ENCODE peak calls at places on chromosomes 16 and 17, in six cellular contexts. W, A, X, O, H and L are unnamed samples. For H3K36me3 and H3K27me3, the result is how much of the 10 kb centered on the place peaks cover.

GRCh38 chr17:64503341-64503740 is 2.7 kb downstream of the DDX5 start:
- DNase-seq in W (no peak), A (no peak), X (no peak), O (no peak), H (no peak), L (no peak)

GRCh38 chr17:15493031-15493750 is 25.8 kb upstream of the CDRT4 start:
- DNase-seq in W (no peak), A (no peak), X (no peak), O (no peak), H (no peak), L (no peak)

GRCh38 chr17:78358538-78359215 is 1.2 kb downstream of the SOCS3 start:
- DNase-seq in W (peak), A (no peak), X (peak), O (peak), H (peak), L (peak)

GRCh38 chr17:61947367-61948078 is 19.7 kb upstream of the INTS2 start:
- DNase-seq in W (no peak), A (no peak), X (no peak), O (no peak), H (no peak), L (no peak)

GRCh38 chr17:50482516-50482915 is 3.9 kb downstream of the RSAD1 start:
- DNase-seq in W (peak), A (peak), X (peak), O (peak), H (peak), L (peak)

GRCh38 chr17:17691468-17692263 is 10.4 kb downstream of the RAI1 start:
- DNase-seq in W (no peak), A (no peak), X (no peak), O (no peak), H (no peak), L (peak)

GRCh38 chr16:50102046-50102756 is 36.4 kb downstream of the HEATR3 start:
- DNase-seq in W (peak), A (no peak), X (peak), O (peak), H (peak), L (no peak)

GRCh38 chr17:30235386-30236296 is at the start of gene SLC6A4:
- DNase-seq in W (peak), A (no peak), X (no peak), O (peak), H (peak), L (peak)

GRCh38 chr17:79814966-79815835 is 18.3 kb upstream of the CBX8 start:
- DNase-seq in W (no peak), A (no peak), X (no peak), O (peak), H (peak), L (peak)

GRCh38 chr17:32786169-32786568 is 90.8 kb downstream of the MYO1D start:
- DNase-seq in W (no peak), A (no peak), X (no peak), O (no peak), H (no peak), L (no peak)

GRCh38 chr17:55295411-55296170 is 30.8 kb downstream of the HLF start:
- DNase-seq in W (peak), A (no peak), X (peak), O (peak), H (peak), L (peak)

GRCh38 chr16:66961065-66961744 is at the start of gene CES3:
- DNase-seq in W (peak), A (peak), X (peak), O (peak), H (peak), L (peak)

GRCh38 chr16:11461595-11461990 is 116.3 kb downstream of the RMI2 start:
- DNase-seq in W (no peak), A (no peak), X (no peak), O (no peak), H (no peak), L (peak)

GRCh38 chr17:49748791-49749190 is 15.1 kb downstream of the FAM117A start:
- DNase-seq in W (no peak), A (no peak), X (no peak), O (no peak), H (no peak), L (no peak)

GRCh38 chr16:30724641-30725464 is 23.4 kb upstream of the PHKG2 start:
- DNase-seq in W (no peak), A (peak), X (no peak), O (no peak), H (no peak), L (no peak)

GRCh38 chr17:82399030-82399429 is 19.1 kb upstream of the HEXD start:
- DNase-seq in W (peak), A (peak), X (peak), O (peak), H (peak), L (no peak)

GRCh38 chr16:50261707-50262235 is 4.6 kb upstream of the ADCY7 start:
- DNase-seq in W (no peak), A (no peak), X (no peak), O (no peak), H (no peak), L (no peak)

GRCh38 chr17:55751720-55752250 is 934 bp downstream of the PCTP start:
- DNase-seq in W (no peak), A (no peak), X (no peak), O (no peak), H (no peak), L (no peak)

GRCh38 chr17:76278952-76279741 is 14.0 kb downstream of the UBALD2 start:
- DNase-seq in W (peak), A (peak), X (peak), O (peak), H (peak), L (peak)

GRCh38 chr16:85359147-85359822 is 247.0 kb upstream of the CIBAR2 start:
- DNase-seq in W (peak), A (no peak), X (peak), O (peak), H (peak), L (no peak)

GRCh38 chr17:61149862-61150362 is 249.7 kb upstream of the TBX2 start:
- DNase-seq in W (no peak), A (no peak), X (no peak), O (no peak), H (no peak), L (no peak)

GRCh38 chr17:63537991-63538692 is 12.1 kb upstream of the DCAF7 start:
- DNase-seq in W (no peak), A (no peak), X (no peak), O (peak), H (peak), L (peak)

GRCh38 chr16:31710134-31710533 is 163.5 kb upstream of the ZNF267 start:
- DNase-seq in W (no peak), A (no peak), X (no peak), O (no peak), H (no peak), L (peak)

GRCh38 chr17:43734376-43734775 is 24.2 kb downstream of the SOST start:
- DNase-seq in W (peak), A (no peak), X (peak), O (peak), H (peak), L (no peak)

GRCh38 chr16:81005644-81006471 is 827 bp downstream of the CMC2 start:
- DNase-seq in W (peak), A (no peak), X (peak), O (peak), H (peak), L (peak)

GRCh38 chr17:4504188-4504587 is 5.5 kb downstream of the SPNS2 start:
- DNase-seq in W (no peak), A (no peak), X (no peak), O (no peak), H (no peak), L (no peak)

GRCh38 chr17:17732892-17733670 is 51.8 kb downstream of the RAI1 start:
- DNase-seq in W (no peak), A (no peak), X (peak), O (peak), H (peak), L (no peak)

GRCh38 chr16:27446721-27447120 is 44.7 kb downstream of the IL21R start:
- DNase-seq in W (no peak), A (no peak), X (no peak), O (no peak), H (no peak), L (no peak)

GRCh38 chr17:81295678-81296381 is 723 bp upstream of the SLC38A10 start:
- DNase-seq in W (peak), A (no peak), X (peak), O (peak), H (peak), L (peak)

GRCh38 chr17:2695961-2696760 is 15.4 kb downstream of the CLUH start:
- DNase-seq in W (no peak), A (no peak), X (no peak), O (no peak), H (no peak), L (peak)

GRCh38 chr16:72560617-72561016 is 388.7 kb upstream of the PMFBP1 start:
- DNase-seq in W (peak), A (no peak), X (no peak), O (no peak), H (peak), L (no peak)

GRCh38 chr16:56710181-56710737 is 19.7 kb upstream of the NUP93 start:
- DNase-seq in W (no peak), A (no peak), X (no peak), O (no peak), H (no peak), L (no peak)

GRCh38 chr16:21060027-21060510 is 90.6 kb downstream of the DNAH3 start:
- DNase-seq in W (no peak), A (no peak), X (no peak), O (no peak), H (no peak), L (peak)

GRCh38 chr17:10224592-10225195 is 26.3 kb upstream of the GAS7 start:
- DNase-seq in W (no peak), A (no peak), X (no peak), O (no peak), H (peak), L (no peak)

GRCh38 chr17:73586153-73586906 is 57.9 kb downstream of the SDK2 start:
- DNase-seq in W (no peak), A (no peak), X (no peak), O (no peak), H (no peak), L (no peak)

GRCh38 chr16:28544998-28545397 is 6.2 kb upstream of the NUPR1 start:
- DNase-seq in W (no peak), A (no peak), X (no peak), O (no peak), H (no peak), L (no peak)

GRCh38 chr17:27379863-27380533 is 76.2 kb upstream of the KSR1 start:
- DNase-seq in W (peak), A (peak), X (peak), O (peak), H (peak), L (peak)

GRCh38 chr16:81823111-81823510 is 44.0 kb downstream of the PLCG2 start:
- DNase-seq in W (no peak), A (peak), X (no peak), O (no peak), H (no peak), L (peak)

GRCh38 chr16:84367297-84367680 is 1.0 kb upstream of the ATP2C2 start:
- DNase-seq in W (no peak), A (no peak), X (no peak), O (no peak), H (no peak), L (no peak)

GRCh38 chr16:74455619-74456289 is 34.5 kb upstream of the CLEC18B start:
- DNase-seq in W (peak), A (no peak), X (peak), O (no peak), H (peak), L (no peak)

DNA sequence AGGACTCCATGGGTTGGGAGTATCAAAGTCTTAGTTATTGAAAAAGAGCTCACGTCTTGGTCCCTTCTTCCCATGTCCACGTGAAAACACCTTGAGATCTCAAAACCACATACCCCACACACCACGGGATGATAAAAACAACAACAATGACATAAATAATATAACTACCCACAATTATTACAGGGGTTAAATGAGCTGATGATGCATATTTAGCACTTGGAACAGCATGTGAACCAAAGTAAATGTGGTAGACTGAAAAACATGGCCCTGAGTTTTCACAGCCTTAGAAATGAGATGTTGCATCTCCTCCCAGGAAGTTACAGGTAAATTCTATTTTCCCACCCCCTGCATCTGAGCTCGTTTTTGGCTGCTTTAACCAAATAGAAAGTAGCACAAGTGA is 208.9 kb downstream of the C16orf95 start:
- DNase-seq in W (no peak), A (no peak), X (no peak), O (no peak), H (no peak), L (no peak)
- H3K36me3 ChIP-seq in W (under half), A (under half), X (under half), O (under half), H (under half), L (under half)

GRCh38 chr17:42180922-42181850 is at the start of gene KCNH4:
- DNase-seq in W (peak), A (peak), X (peak), O (peak), H (peak), L (peak)

GRCh38 chr17:42179335-42179734 is 1.6 kb downstream of the KCNH4 start:
- DNase-seq in W (no peak), A (no peak), X (no peak), O (no peak), H (no peak), L (no peak)

GRCh38 chr17:42178817-42179216 is 2.1 kb downstream of the KCNH4 start:
- DNase-seq in W (no peak), A (no peak), X (no peak), O (no peak), H (no peak), L (no peak)

GRCh38 chr17:42180411-42180921 is 476 bp downstream of the KCNH4 start:
- DNase-seq in W (no peak), A (no peak), X (no peak), O (no peak), H (no peak), L (no peak)

DNA sequence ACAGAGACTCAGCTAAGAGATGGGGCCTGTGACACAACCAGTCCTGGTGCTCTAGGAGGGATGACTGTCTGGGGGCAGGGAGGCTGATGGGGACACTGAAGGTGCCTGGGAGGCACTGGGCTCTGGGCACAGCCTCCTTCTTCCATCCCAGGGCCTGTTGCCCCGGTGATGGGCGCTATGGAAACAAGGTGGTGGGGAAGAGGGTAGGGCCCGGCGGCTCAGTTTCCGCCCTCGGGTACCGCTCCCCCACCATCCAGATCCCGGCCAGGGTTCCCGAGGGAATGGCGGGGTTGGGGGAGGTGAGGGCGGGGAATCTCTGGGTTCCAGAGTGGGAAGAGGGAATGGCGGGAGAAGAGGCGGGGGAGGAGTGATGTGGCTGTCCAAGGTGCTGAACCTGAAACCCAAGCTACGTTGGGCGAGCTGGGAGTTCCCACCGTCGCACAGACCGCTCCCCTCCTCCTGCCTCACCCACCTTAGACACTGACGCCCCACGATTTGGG is 981 bp downstream of the KCNH4 start:
- DNase-seq in W (peak), A (peak), X (peak), O (peak), H (peak), L (peak)
- H3K27me3 ChIP-seq in W (under half), A (under half), X (under half), O (under half), H (half or more), L (under half)

GRCh38 chr16:87527055-87527724 is 34.4 kb upstream of the ZCCHC14 start:
- DNase-seq in W (no peak), A (no peak), X (no peak), O (no peak), H (no peak), L (no peak)

GRCh38 chr16:87525352-87525751 is 32.5 kb upstream of the ZCCHC14 start:
- DNase-seq in W (no peak), A (no peak), X (no peak), O (no peak), H (no peak), L (no peak)

GRCh38 chr16:87531418-87531817 is 38.6 kb upstream of the ZCCHC14 start:
- DNase-seq in W (no peak), A (no peak), X (no peak), O (no peak), H (no peak), L (peak)

GRCh38 chr16:87526238-87526947 is 33.6 kb upstream of the ZCCHC14 start:
- DNase-seq in W (no peak), A (no peak), X (no peak), O (no peak), H (no peak), L (no peak)

GRCh38 chr16:87528690-87529579 is 36.1 kb upstream of the ZCCHC14 start:
- DNase-seq in W (no peak), A (no peak), X (no peak), O (no peak), H (no peak), L (no peak)
- H3K36me3 ChIP-seq in W (under half), A (under half), X (under half), O (under half), H (under half), L (under half)

GRCh38 chr17:34447406-34447805 is 84.4 kb upstream of the CCL1 start:
- DNase-seq in W (no peak), A (no peak), X (no peak), O (no peak), H (no peak), L (no peak)
- H3K27me3 ChIP-seq in W (under half), A (under half), X (under half), O (under half), H (under half), L (under half)

GRCh38 chr16:68229431-68230175 is 6.3 kb downstream of the ESRP2 start:
- DNase-seq in W (peak), A (no peak), X (peak), O (peak), H (peak), L (peak)

GRCh38 chr16:68227850-68228553 is 7.9 kb downstream of the ESRP2 start:
- DNase-seq in W (no peak), A (no peak), X (no peak), O (no peak), H (no peak), L (peak)

GRCh38 chr16:68230176-68230571 is 5.8 kb downstream of the ESRP2 start:
- DNase-seq in W (no peak), A (no peak), X (no peak), O (no peak), H (no peak), L (no peak)

GRCh38 chr16:68228652-68229051 is 7.3 kb downstream of the ESRP2 start:
- DNase-seq in W (no peak), A (no peak), X (no peak), O (no peak), H (no peak), L (no peak)

GRCh38 chr16:68227183-68227793 is 8.6 kb downstream of the ESRP2 start:
- DNase-seq in W (no peak), A (no peak), X (no peak), O (no peak), H (no peak), L (no peak)
- H3K36me3 ChIP-seq in W (under half), A (under half), X (under half), O (under half), H (under half), L (under half)

GRCh38 chr16:89168381-89169189 is 3.0 kb upstream of the CDH15 start:
- DNase-seq in W (no peak), A (no peak), X (no peak), O (no peak), H (no peak), L (no peak)

GRCh38 chr16:89169778-89170177 is 1.8 kb upstream of the CDH15 start:
- DNase-seq in W (no peak), A (no peak), X (no peak), O (no peak), H (no peak), L (no peak)

GRCh38 chr16:89172171-89172900 is 788 bp downstream of the CDH15 start:
- DNase-seq in W (no peak), A (no peak), X (no peak), O (peak), H (no peak), L (no peak)

GRCh38 chr16:89171216-89172170 is at the start of gene CDH15:
- DNase-seq in W (peak), A (peak), X (peak), O (peak), H (peak), L (peak)

DNA sequence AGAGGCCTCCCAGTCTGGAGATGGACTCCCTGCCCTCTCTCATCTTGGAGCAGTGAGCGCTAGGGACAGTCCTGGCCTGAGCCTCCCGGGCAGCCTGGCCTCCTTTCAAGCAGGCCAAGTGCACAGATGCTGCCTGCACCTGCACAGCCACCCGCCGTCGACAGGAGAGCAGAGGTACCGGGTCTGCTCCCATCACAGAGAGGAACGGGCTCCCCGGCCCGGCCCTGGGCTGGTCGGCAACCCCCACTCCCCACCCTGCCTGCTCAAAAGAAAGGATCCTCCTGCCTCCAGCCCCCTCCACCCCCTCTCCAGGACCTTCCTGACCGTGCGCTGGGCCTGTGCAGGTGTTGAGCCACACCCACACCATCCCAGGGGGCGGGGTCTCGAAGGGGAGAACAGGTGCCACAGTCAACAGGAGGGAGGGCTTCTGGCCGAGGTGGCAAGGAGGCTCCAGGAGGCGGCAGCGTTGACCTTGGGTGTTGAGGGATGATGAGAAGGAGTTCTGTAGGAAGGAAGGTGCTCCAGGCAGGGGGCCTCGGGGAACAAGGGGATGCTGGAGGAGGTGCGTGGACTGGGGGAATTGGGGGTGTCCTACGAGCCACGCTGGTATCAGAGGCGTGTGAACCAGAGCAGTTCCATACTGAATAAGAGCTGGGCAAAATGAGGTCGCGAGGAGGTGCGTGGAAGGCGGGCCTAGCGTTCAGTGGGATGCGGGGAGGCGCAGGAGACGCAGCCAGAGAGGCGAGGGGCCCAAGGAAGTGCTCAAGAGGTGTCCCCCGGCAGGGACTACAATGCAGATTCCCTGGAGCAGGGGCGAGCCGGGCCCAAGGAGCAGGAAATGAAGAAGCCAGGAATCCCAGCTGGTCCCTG is 967 bp upstream of the CDH15 start:
- DNase-seq in W (no peak), A (no peak), X (no peak), O (no peak), H (no peak), L (no peak)
- H3K27me3 ChIP-seq in W (under half), A (half or more), X (under half), O (under half), H (under half), L (under half)